ENCODE peak calls at places on chromosomes 11 and 22, in nine cellular contexts. Q, Z, N, P, L, T, J, K and G are unnamed samples.

GRCh38 chr11:30585892-30586250 is 282 bp downstream of the MPPED2 start:
- DNase-seq in Q (peak), Z (no peak), N (no peak), P (no peak), L (no peak), T (no peak), J (peak), K (peak), G (peak)

GRCh38 chr11:3073029-3073435 is 15.8 kb upstream of the CARS1 start:
- DNase-seq in Q (no peak), Z (peak), N (no peak), P (no peak), L (no peak), T (no peak), J (peak), K (no peak), G (no peak)

GRCh38 chr22:44659140-44659539 is 42.9 kb upstream of the PRR5 start:
- DNase-seq in Q (no peak), Z (no peak), N (no peak), P (no peak), L (no peak), T (no peak), J (peak), K (peak), G (peak)

GRCh38 chr11:10394229-10395100 is 60.6 kb upstream of the AMPD3 start:
- DNase-seq in Q (no peak), Z (no peak), N (no peak), P (no peak), L (no peak), T (no peak), J (peak), K (no peak), G (no peak)

GRCh38 chr22:46087816-46088277 is 62.5 kb upstream of the PPARA start:
- DNase-seq in Q (no peak), Z (peak), N (no peak), P (peak), L (no peak), T (no peak), J (peak), K (peak), G (peak)

GRCh38 chr11:75383246-75383645 is 16.1 kb upstream of the RPS3 start:
- DNase-seq in Q (no peak), Z (no peak), N (no peak), P (no peak), L (no peak), T (no peak), J (no peak), K (no peak), G (no peak)

GRCh38 chr11:33263549-33263948 is 6.4 kb downstream of the HIPK3 start:
- DNase-seq in Q (no peak), Z (no peak), N (no peak), P (no peak), L (no peak), T (no peak), J (no peak), K (no peak), G (no peak)

GRCh38 chr11:66443602-66444001 is 5.0 kb upstream of the MRPL11 start:
- DNase-seq in Q (no peak), Z (peak), N (no peak), P (no peak), L (no peak), T (no peak), J (peak), K (no peak), G (no peak)

GRCh38 chr11:116537736-116538135 is 235.1 kb downstream of the BUD13 start:
- DNase-seq in Q (no peak), Z (no peak), N (no peak), P (no peak), L (no peak), T (no peak), J (no peak), K (no peak), G (no peak)

GRCh38 chr11:10894666-10895065 is 36.8 kb upstream of the ZBED5 start:
- DNase-seq in Q (no peak), Z (no peak), N (no peak), P (no peak), L (no peak), T (no peak), J (no peak), K (no peak), G (no peak)

GRCh38 chr11:68373189-68373809 is 60.9 kb downstream of the LRP5 start:
- DNase-seq in Q (no peak), Z (peak), N (no peak), P (no peak), L (no peak), T (no peak), J (peak), K (no peak), G (peak)